ENCODE peak calls at places on chromosomes 13 and 19, in eight cellular contexts. One of them, this sample, is unnamed.

GRCh38 chr19:38488811-38489481 is 55.5 kb downstream of the RYR1 start:
- DNase-seq in heart left ventricle: no peak
- DNase-seq in GM12891: no peak
- DNase-seq in upper lobe of left lung: no peak
- DNase-seq in spleen: no peak
- DNase-seq in sigmoid colon: no peak
- DNase-seq in tibial nerve: no peak
- DNase-seq in lower leg skin: no peak
- DNase-seq in this sample: no peak

GRCh38 chr13:80473695-80474094 is 132.8 kb upstream of the SPRY2 start:
- DNase-seq in sigmoid colon: no peak
- DNase-seq in upper lobe of left lung: no peak
- DNase-seq in lower leg skin: no peak
- DNase-seq in tibial nerve: no peak
- DNase-seq in spleen: no peak
- DNase-seq in GM12891: no peak
- DNase-seq in heart left ventricle: no peak
- DNase-seq in this sample: no peak

GRCh38 chr19:52935434-52935833 is 12.2 kb upstream of the ZNF888 start:
- DNase-seq in heart left ventricle: no peak
- DNase-seq in tibial nerve: no peak
- DNase-seq in upper lobe of left lung: no peak
- DNase-seq in spleen: no peak
- DNase-seq in sigmoid colon: peak
- DNase-seq in lower leg skin: no peak
- DNase-seq in GM12891: no peak
- DNase-seq in this sample: no peak

GRCh38 chr13:36712785-36713184 is 39.0 kb downstream of the SERTM1 start:
- DNase-seq in heart left ventricle: no peak
- DNase-seq in upper lobe of left lung: no peak
- DNase-seq in GM12891: no peak
- DNase-seq in lower leg skin: no peak
- DNase-seq in sigmoid colon: no peak
- DNase-seq in tibial nerve: no peak
- DNase-seq in spleen: no peak
- DNase-seq in this sample: no peak

GRCh38 chr19:35037716-35038622 is 3.6 kb upstream of the HPN start:
- DNase-seq in GM12891: peak
- DNase-seq in lower leg skin: no peak
- DNase-seq in heart left ventricle: no peak
- DNase-seq in sigmoid colon: no peak
- DNase-seq in upper lobe of left lung: no peak
- DNase-seq in tibial nerve: no peak
- DNase-seq in spleen: no peak
- DNase-seq in this sample: no peak

GRCh38 chr19:41449079-41449864 is 6.3 kb downstream of the ERICH4 start:
- DNase-seq in GM12891: no peak
- DNase-seq in sigmoid colon: peak
- DNase-seq in lower leg skin: peak
- DNase-seq in tibial nerve: peak
- DNase-seq in spleen: peak
- DNase-seq in upper lobe of left lung: peak
- DNase-seq in heart left ventricle: peak
- DNase-seq in this sample: peak

GRCh38 chr19:15418112-15418587 is 638 bp downstream of the AKAP8L start:
- DNase-seq in spleen: no peak
- DNase-seq in heart left ventricle: no peak
- DNase-seq in upper lobe of left lung: no peak
- DNase-seq in tibial nerve: no peak
- DNase-seq in lower leg skin: no peak
- DNase-seq in sigmoid colon: peak
- DNase-seq in GM12891: no peak
- DNase-seq in this sample: no peak

GRCh38 chr19:22733691-22734090 is 50.3 kb downstream of the ZNF99 start:
- DNase-seq in tibial nerve: no peak
- DNase-seq in heart left ventricle: no peak
- DNase-seq in upper lobe of left lung: no peak
- DNase-seq in sigmoid colon: no peak
- DNase-seq in lower leg skin: no peak
- DNase-seq in GM12891: no peak
- DNase-seq in spleen: no peak
- DNase-seq in this sample: no peak

GRCh38 chr19:13986348-13986904 is 19.7 kb downstream of the RFX1 start:
- DNase-seq in lower leg skin: peak
- DNase-seq in tibial nerve: peak
- DNase-seq in sigmoid colon: peak
- DNase-seq in upper lobe of left lung: peak
- DNase-seq in GM12891: peak
- DNase-seq in heart left ventricle: peak
- DNase-seq in spleen: peak
- DNase-seq in this sample: peak

GRCh38 chr19:4066682-4067395 is at the start of gene ZBTB7A:
- DNase-seq in lower leg skin: peak
- DNase-seq in heart left ventricle: peak
- DNase-seq in spleen: peak
- DNase-seq in tibial nerve: peak
- DNase-seq in sigmoid colon: peak
- DNase-seq in GM12891: no peak
- DNase-seq in upper lobe of left lung: peak
- DNase-seq in this sample: peak

GRCh38 chr19:10514211-10515145 is 2.8 kb downstream of the S1PR5 start:
- DNase-seq in sigmoid colon: no peak
- DNase-seq in GM12891: no peak
- DNase-seq in lower leg skin: no peak
- DNase-seq in tibial nerve: no peak
- DNase-seq in heart left ventricle: no peak
- DNase-seq in spleen: no peak
- DNase-seq in upper lobe of left lung: peak
- DNase-seq in this sample: peak

GRCh38 chr19:14347999-14348889 is 33.0 kb upstream of the ADGRE5 start:
- DNase-seq in GM12891: peak
- DNase-seq in lower leg skin: no peak
- DNase-seq in spleen: peak
- DNase-seq in heart left ventricle: peak
- DNase-seq in tibial nerve: no peak
- DNase-seq in sigmoid colon: peak
- DNase-seq in upper lobe of left lung: peak
- DNase-seq in this sample: peak

GRCh38 chr19:58385313-58386165 is 1.5 kb upstream of the RPS5 start:
- DNase-seq in heart left ventricle: peak
- DNase-seq in GM12891: no peak
- DNase-seq in lower leg skin: no peak
- DNase-seq in spleen: peak
- DNase-seq in upper lobe of left lung: no peak
- DNase-seq in tibial nerve: no peak
- DNase-seq in sigmoid colon: no peak
- DNase-seq in this sample: no peak

GRCh38 chr19:58387338-58388174 is 487 bp downstream of the RPS5 start:
- DNase-seq in GM12891: no peak
- DNase-seq in upper lobe of left lung: no peak
- DNase-seq in spleen: peak
- DNase-seq in tibial nerve: no peak
- DNase-seq in lower leg skin: no peak
- DNase-seq in sigmoid colon: no peak
- DNase-seq in heart left ventricle: no peak
- DNase-seq in this sample: peak

GRCh38 chr19:58388175-58388526 is 1.1 kb downstream of the RPS5 start:
- DNase-seq in tibial nerve: no peak
- DNase-seq in sigmoid colon: no peak
- DNase-seq in heart left ventricle: no peak
- DNase-seq in spleen: no peak
- DNase-seq in lower leg skin: no peak
- DNase-seq in GM12891: no peak
- DNase-seq in upper lobe of left lung: no peak
- DNase-seq in this sample: no peak

GRCh38 chr19:58386166-58386575 is 898 bp upstream of the RPS5 start:
- DNase-seq in upper lobe of left lung: no peak
- DNase-seq in sigmoid colon: no peak
- DNase-seq in tibial nerve: no peak
- DNase-seq in heart left ventricle: no peak
- DNase-seq in lower leg skin: no peak
- DNase-seq in GM12891: no peak
- DNase-seq in spleen: no peak
- DNase-seq in this sample: no peak

GRCh38 chr19:58386576-58387337 is at the start of gene RPS5:
- DNase-seq in heart left ventricle: peak
- DNase-seq in GM12891: peak
- DNase-seq in lower leg skin: peak
- DNase-seq in spleen: peak
- DNase-seq in tibial nerve: peak
- DNase-seq in upper lobe of left lung: peak
- DNase-seq in sigmoid colon: peak
- DNase-seq in this sample: peak
- TF ChIP-seq POLR2A in heart left ventricle: peak
- TF ChIP-seq POLR2A in GM12891: peak
- TF ChIP-seq POLR2A in lower leg skin: no peak
- TF ChIP-seq POLR2A in spleen: peak
- TF ChIP-seq POLR2A in tibial nerve: peak
- TF ChIP-seq POLR2A in upper lobe of left lung: no peak
- TF ChIP-seq POLR2A in sigmoid colon: peak
- TF ChIP-seq POLR2A in this sample: peak

DNA sequence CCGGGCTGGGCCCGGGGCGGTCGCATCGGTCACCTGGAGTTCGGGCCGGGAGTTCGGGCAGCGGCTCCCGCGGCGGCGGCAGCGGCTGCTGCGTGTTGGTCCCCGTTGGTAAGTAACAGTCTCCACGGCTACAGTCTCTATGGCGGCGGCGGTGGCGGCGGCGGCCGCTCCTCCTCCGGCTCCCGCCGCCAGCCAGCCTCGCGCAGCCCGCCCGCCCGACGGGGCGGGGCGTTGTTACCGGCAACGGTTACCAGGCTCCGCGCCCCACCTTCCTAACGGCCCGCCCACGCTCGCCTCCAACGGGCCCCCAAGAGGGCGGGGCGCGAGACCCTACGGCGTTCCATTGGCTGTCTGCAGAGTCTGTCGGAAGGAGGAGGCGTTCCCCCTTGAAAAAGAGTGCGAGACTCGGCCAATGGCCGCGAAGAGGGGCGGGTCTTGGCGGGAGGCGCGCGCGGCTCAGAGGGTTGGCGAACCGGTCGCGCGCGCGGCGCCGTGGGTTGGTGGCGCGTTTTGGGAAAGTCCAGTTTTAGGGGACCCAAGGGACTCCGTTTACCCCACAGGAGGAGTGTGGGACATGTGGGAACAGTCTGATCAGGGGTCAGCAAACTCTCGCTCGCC is at the start of gene RFX2:
- DNase-seq in upper lobe of left lung: peak
- DNase-seq in sigmoid colon: peak
- DNase-seq in lower leg skin: peak
- DNase-seq in heart left ventricle: peak
- DNase-seq in GM12891: peak
- DNase-seq in spleen: peak
- DNase-seq in tibial nerve: peak
- DNase-seq in this sample: peak
- TF ChIP-seq POLR2A in upper lobe of left lung: no peak
- TF ChIP-seq POLR2A in sigmoid colon: peak
- TF ChIP-seq POLR2A in lower leg skin: no peak
- TF ChIP-seq POLR2A in heart left ventricle: peak
- TF ChIP-seq POLR2A in GM12891: no peak
- TF ChIP-seq POLR2A in spleen: peak
- TF ChIP-seq POLR2A in tibial nerve: no peak
- TF ChIP-seq POLR2A in this sample: peak

DNA sequence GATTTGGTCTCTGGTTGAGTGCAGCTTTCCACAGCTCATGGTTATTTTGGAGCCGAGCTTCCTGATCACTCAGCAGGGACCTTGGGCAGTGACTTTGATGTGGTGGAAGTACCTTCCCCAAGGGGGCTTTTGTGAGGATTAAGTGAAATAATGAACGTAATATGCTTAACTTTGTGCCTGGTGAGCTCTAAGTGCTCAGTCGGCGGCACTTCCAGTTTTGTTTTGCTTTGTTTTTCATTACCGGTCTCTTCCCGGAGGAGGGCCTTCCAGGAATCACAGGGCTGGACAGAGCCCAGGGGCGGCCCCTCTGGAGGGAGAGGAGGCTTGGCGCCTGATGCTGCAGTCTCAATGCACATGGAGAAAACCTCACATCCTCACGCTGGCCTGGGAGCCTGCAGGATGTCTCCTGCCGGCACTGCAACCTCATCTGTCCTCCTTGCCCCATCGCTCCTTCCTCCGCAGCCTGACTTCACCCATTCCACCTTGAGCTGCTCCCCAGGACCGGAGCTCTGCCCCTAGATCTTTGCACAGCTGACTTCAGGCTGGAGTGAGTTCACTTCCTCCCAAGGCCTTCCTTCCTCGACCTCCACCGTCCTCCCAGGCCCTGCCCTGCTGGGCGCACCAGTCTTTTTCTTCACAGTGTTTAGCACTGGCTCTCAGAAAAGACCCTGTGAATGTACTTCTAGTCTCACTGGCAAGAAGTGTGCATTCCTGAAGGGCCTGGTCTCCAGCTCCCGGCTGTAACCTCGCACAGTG is 1.6 kb downstream of the PLEKHF1 start:
- DNase-seq in tibial nerve: peak
- DNase-seq in sigmoid colon: peak
- DNase-seq in upper lobe of left lung: no peak
- DNase-seq in lower leg skin: peak
- DNase-seq in GM12891: no peak
- DNase-seq in spleen: peak
- DNase-seq in heart left ventricle: peak
- DNase-seq in this sample: peak
- TF ChIP-seq POLR2A in tibial nerve: no peak
- TF ChIP-seq POLR2A in sigmoid colon: no peak
- TF ChIP-seq POLR2A in upper lobe of left lung: no peak
- TF ChIP-seq POLR2A in lower leg skin: no peak
- TF ChIP-seq POLR2A in GM12891: no peak
- TF ChIP-seq POLR2A in spleen: peak
- TF ChIP-seq POLR2A in heart left ventricle: no peak
- TF ChIP-seq POLR2A in this sample: no peak

DNA sequence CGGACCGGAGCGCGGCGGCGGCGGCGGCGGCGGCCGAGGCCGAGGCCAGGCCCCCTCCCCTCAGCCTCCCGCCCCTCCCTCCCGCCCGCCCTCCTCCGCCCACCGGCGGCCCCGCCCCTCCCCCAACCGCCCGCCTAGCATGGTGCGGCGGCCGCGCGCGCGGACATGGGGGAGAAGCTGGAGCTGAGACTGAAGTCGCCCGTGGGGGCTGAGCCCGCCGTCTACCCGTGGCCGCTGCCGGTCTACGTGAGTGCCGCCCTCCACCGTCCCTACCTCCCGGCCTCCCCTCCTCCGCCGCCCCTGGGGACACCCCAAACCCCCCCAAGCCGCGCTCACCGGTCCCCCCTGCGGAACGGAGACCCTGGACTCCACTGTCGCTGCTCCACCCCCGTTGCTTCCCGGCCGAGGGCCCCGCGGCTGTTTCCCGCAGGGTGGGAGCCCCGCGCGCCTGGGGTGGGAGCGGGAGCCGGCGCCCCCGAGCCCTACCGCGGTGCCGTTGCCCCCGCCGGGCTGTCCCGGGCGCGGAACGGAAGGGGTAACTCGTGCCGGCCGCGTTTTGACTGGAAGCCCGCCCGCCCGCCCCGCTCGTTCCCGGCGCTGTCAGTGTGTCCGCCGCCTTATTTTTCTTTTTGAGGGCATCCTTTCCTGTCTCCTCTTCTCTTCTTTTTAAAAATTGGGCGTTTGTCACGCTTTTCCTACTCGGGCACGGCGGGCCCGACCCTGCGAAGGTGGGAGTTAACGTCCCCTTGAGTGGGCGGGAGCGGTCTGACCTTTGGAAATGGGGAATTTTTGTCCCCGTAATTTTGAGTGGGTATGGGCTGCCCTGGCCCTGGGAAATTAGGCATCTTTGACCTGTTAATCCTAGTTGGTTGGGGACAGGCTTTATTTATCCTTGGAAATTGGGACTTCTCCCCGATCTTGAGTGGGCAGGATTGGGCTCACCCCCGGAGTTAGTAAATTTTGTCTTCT is 571 bp downstream of the DOT1L start:
- DNase-seq in sigmoid colon: peak
- DNase-seq in spleen: peak
- DNase-seq in GM12891: no peak
- DNase-seq in upper lobe of left lung: no peak
- DNase-seq in lower leg skin: no peak
- DNase-seq in tibial nerve: no peak
- DNase-seq in heart left ventricle: peak
- DNase-seq in this sample: no peak
- TF ChIP-seq POLR2A in sigmoid colon: no peak
- TF ChIP-seq POLR2A in spleen: no peak
- TF ChIP-seq POLR2A in GM12891: no peak
- TF ChIP-seq POLR2A in upper lobe of left lung: no peak
- TF ChIP-seq POLR2A in lower leg skin: no peak
- TF ChIP-seq POLR2A in tibial nerve: no peak
- TF ChIP-seq POLR2A in heart left ventricle: no peak
- TF ChIP-seq POLR2A in this sample: peak